ENCODE peak calls at places on chromosomes 12 and 14, in seven cellular contexts. M is K562, H is GM12892, C is HepG2, N is H1, G is SK-N-SH, F is GM12878. S is an unnamed sample.

GRCh38 chr12:68479261-68479581 is 131.5 kb upstream of the RAP1B start:
- DNase-seq in C (no peak), G (peak; percentile 32), H (no peak), F (no peak), M (no peak), N (no peak), S (no peak)

GRCh38 chr12:112992541-112993398 is 14.5 kb downstream of the OAS2 start:
- DNase-seq in M (peak; percentile 73), F (no peak), N (peak; percentile 91), H (peak; percentile 29), C (peak; percentile 63), G (peak; percentile 70), S (no peak)

GRCh38 chr14:104138098-104138890 is at the start of gene KIF26A:
- DNase-seq in C (no peak), H (no peak), F (no peak), N (peak; percentile 85), G (peak; percentile 96), M (no peak), S (no peak)

GRCh38 chr12:98908866-98909265 is 263.8 kb downstream of the APAF1 start:
- DNase-seq in G (no peak), F (no peak), N (no peak), C (no peak), H (no peak), M (no peak), S (no peak)

GRCh38 chr14:20606902-20607242 is 15.7 kb upstream of the RNASE12 start:
- DNase-seq in N (no peak), F (no peak), H (no peak), C (no peak), M (no peak), G (no peak), S (no peak)

GRCh38 chr12:92408072-92408900 is 262.6 kb upstream of the BTG1 start:
- DNase-seq in C (peak; percentile 4), N (peak; percentile 65), H (no peak), G (peak; percentile 55), F (no peak), M (peak; percentile 70), S (no peak)

GRCh38 chr14:48563465-48563864 is 888.1 kb upstream of the MDGA2 start:
- DNase-seq in C (no peak), N (no peak), H (no peak), F (no peak), M (no peak), G (no peak), S (no peak)

GRCh38 chr12:7588703-7589329 is 76.9 kb downstream of the APOBEC1 start:
- DNase-seq in G (peak; percentile 27), N (peak; percentile 56), C (peak; percentile 69), M (peak; percentile 65), F (peak; percentile 25), H (no peak), S (peak; percentile 13)

GRCh38 chr14:81166126-81166525 is 54.6 kb downstream of the GTF2A1 start:
- DNase-seq in M (no peak), C (peak; percentile 25), F (no peak), N (no peak), H (no peak), G (no peak), S (no peak)

GRCh38 chr14:96121660-96122395 is 82.7 kb downstream of the C14orf132 start:
- DNase-seq in G (no peak), C (no peak), F (no peak), M (no peak), N (no peak), H (no peak), S (no peak)

GRCh38 chr14:78595797-78596196 is 425.6 kb downstream of the NRXN3 start:
- DNase-seq in G (peak; percentile 27), F (no peak), N (peak; percentile 48), H (no peak), C (no peak), M (peak; percentile 5), S (no peak)

GRCh38 chr14:91417134-91417982 is at the start of gene CCDC88C:
- DNase-seq in H (peak; percentile 59), F (no peak), N (peak; percentile 79), G (peak; percentile 93), C (peak; percentile 54), M (peak; percentile 77), S (no peak)

GRCh38 chr12:88753074-88753473 is 172.8 kb upstream of the KITLG start:
- DNase-seq in M (no peak), N (no peak), C (no peak), F (no peak), G (no peak), H (no peak), S (no peak)

GRCh38 chr12:20852649-20853048 is 42.1 kb downstream of the SLCO1B3 start:
- DNase-seq in N (no peak), F (no peak), C (no peak), H (no peak), M (no peak), G (no peak), S (no peak)

GRCh38 chr12:110860833-110861291 is 14.1 kb downstream of the CCDC63 start:
- DNase-seq in H (no peak), G (no peak), F (no peak), M (no peak), N (no peak), C (no peak), S (no peak)

GRCh38 chr12:93857279-93857894 is 180.2 kb downstream of the CRADD start:
- DNase-seq in N (no peak), M (no peak), C (no peak), F (no peak), G (no peak), H (no peak), S (no peak)

GRCh38 chr12:88958153-88958552 is 377.9 kb upstream of the KITLG start:
- DNase-seq in M (no peak), F (no peak), C (peak; percentile 46), G (no peak), H (no peak), N (no peak), S (no peak)

GRCh38 chr14:101858791-101859537 is 97.5 kb downstream of the PPP2R5C start:
- DNase-seq in N (no peak), H (no peak), G (peak; percentile 50), C (no peak), M (no peak), F (no peak), S (no peak)

GRCh38 chr12:54038760-54039414 is 6.0 kb downstream of the HOXC5 start:
- DNase-seq in N (no peak), M (no peak), C (no peak), F (no peak), H (no peak), G (no peak), S (no peak)

GRCh38 chr12:12563529-12563928 is 866 bp upstream of the DUSP16 start:
- DNase-seq in G (no peak), C (no peak), N (no peak), M (peak; percentile 16), H (no peak), F (no peak), S (no peak)

GRCh38 chr14:60998617-60999016 is 17.6 kb downstream of the SLC38A6 start:
- DNase-seq in N (no peak), M (no peak), F (no peak), C (no peak), G (no peak), H (no peak), S (no peak)

GRCh38 chr14:60999536-60999935 is 18.5 kb downstream of the SLC38A6 start:
- DNase-seq in F (no peak), N (no peak), C (no peak), H (no peak), G (no peak), M (no peak), S (no peak)

DNA sequence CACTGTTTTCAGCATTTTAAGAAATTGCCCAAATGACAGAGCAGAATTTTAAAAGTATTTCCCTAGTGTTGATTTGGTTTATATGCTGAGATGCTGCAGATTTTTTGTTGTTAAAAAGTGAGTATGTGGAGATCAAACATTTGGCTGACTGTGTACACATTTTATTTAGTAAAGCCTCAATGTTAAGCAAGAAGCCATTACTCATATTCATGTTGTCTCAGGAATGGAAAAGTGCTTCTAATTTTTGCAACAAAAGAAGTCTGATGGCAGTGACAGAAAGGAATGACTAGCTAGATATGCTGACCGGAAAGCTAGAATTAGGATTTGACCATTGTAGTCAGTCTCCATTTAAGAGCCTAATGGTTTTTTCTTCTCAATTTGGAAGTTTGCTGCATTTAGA is 22.5 kb downstream of the SLC38A6 start:
- DNase-seq in M (no peak), F (no peak), C (no peak), G (no peak), H (no peak), N (no peak), S (no peak)
- TF ChIP-seq TAF1 in M (no peak), F (no peak), C (no peak), G (no peak), H (no peak), N (no peak), S (no peak)

DNA sequence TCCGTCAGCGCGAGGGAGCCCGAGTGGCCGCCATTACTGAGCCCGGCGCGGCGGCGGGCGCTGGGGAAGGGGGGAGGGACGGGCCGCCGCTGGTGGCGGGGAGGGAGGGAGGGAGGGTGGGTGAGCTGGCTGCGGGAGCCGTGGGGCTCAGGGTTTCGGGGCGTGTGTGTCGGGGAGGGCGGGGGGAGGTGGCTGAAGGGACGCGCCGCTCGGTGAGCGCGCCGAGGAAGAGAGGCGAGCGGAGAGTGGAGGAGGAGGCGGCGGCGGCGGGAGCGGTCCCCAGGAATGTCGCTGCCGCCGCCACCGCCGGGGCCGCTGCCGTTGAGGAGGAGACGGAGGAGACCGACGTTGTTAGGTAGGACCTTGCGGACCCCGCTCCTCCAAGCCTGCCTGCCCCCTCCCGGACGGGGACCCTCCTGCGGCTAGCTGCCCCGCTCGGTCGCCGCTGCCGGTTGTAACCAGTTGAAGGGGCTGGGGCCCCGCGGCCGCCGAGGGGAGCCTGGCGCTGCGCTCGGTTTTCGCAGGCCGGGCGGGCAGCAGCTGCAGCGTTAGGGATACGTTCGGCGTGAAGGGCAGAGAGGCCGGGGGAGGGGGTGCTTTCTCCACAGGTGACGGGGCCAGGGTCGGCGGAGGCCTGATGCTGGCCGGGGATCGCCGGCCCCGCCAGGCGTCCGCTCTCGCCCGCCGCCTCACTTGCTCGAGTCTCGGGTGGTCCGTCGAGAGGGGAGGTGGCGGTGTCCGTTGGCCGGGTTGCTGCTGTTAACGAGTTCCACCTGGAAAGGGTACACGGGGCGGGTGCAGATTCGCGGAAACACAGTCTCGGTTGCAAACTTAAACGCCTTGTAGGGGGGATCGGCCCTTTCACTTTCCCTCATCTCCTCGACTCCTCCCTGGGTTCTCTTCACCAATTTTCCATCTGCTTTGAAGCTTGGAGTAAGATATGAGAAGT is at the start of gene ARHGAP5:
- DNase-seq in N (peak; percentile 83), F (no peak), G (peak; percentile 76), H (no peak), C (peak; percentile 58), M (no peak), S (peak; percentile 13)
- TF ChIP-seq TAF1 in N (peak; percentile 88), F (no peak), G (no peak), H (no peak), C (peak; percentile 86), M (no peak), S (no peak)

GRCh38 chr12:55955800-55956508 is 9.9 kb downstream of the PMEL start:
- DNase-seq in G (peak; percentile 41), C (peak; percentile 48), H (no peak), M (peak; percentile 57), F (no peak), N (no peak), S (no peak)
- TF ChIP-seq TAF1 in G (no peak), C (no peak), H (no peak), M (no peak), F (no peak), N (no peak), S (no peak)

DNA sequence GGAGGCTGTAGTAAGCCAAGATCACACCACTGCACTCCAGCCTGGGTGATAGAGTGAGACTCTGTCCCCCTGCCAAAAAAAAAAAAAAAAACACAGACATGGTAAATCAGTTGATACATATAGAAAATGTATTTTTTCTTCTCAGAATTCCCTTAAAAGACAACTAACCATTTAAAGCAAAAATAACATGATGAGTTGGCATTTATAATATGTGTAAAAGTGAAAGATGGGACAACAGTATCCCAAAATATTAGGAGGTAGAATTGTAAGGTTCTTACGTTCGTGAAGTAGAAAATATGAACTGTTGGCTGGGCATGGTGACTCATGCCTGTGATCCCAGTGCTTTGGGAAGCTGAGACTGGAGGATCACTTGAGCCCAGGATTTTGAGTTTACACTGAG is 296.7 kb downstream of the FBXL14 start:
- DNase-seq in G (no peak), H (no peak), C (no peak), N (no peak), M (no peak), F (no peak), S (no peak)
- TF ChIP-seq TAF1 in G (no peak), H (no peak), C (no peak), N (no peak), M (no peak), F (no peak), S (no peak)